ENCODE peak calls at places on chromosomes 7 and 10, in seven cellular contexts. L, A, N, V, F, C and E are unnamed samples.

GRCh38 chr7:1422512-1423265 is 36.6 kb downstream of the MICALL2 start:
- DNase-seq in F (no peak), N (no peak), C (no peak), V (no peak), L (no peak), A (no peak), E (no peak)

GRCh38 chr7:132576723-132577089 is 436 bp upstream of the PLXNA4 start:
- DNase-seq in L (no peak), A (no peak), V (no peak), F (no peak), N (no peak), C (no peak), E (no peak)

GRCh38 chr7:1950623-1951523 is 280.8 kb downstream of the ELFN1 start:
- DNase-seq in L (no peak), A (no peak), C (no peak), F (no peak), N (no peak), V (no peak), E (no peak)

GRCh38 chr7:128790297-128791037 is 1.3 kb upstream of the CCDC136 start:
- DNase-seq in C (no peak), V (no peak), A (peak), L (peak), F (no peak), N (no peak), E (no peak)

GRCh38 chr7:15612205-15612604 is 50.4 kb upstream of the AGMO start:
- DNase-seq in V (no peak), C (no peak), A (no peak), F (no peak), L (no peak), N (no peak), E (no peak)

GRCh38 chr10:103442031-103442461 is 10.1 kb downstream of the CALHM2 start:
- DNase-seq in A (no peak), F (no peak), V (no peak), C (no peak), L (no peak), N (no peak), E (no peak)

GRCh38 chr10:110087682-110088081 is 79.9 kb downstream of the ADD3 start:
- DNase-seq in V (no peak), N (no peak), F (no peak), C (no peak), A (no peak), L (no peak), E (no peak)

GRCh38 chr10:35043796-35044344 is 46.3 kb downstream of the CUL2 start:
- DNase-seq in V (no peak), F (no peak), C (no peak), A (no peak), N (no peak), L (no peak), E (no peak)

GRCh38 chr7:143222782-143223181 is 945 bp downstream of the TAS2R40 start:
- DNase-seq in F (no peak), V (no peak), L (no peak), N (no peak), A (no peak), C (no peak), E (no peak)

GRCh38 chr10:1121311-1121970 is 65.3 kb downstream of the WDR37 start:
- DNase-seq in C (no peak), F (no peak), V (no peak), A (peak), N (no peak), L (no peak), E (no peak)

GRCh38 chr7:94350729-94351128 is 44.0 kb upstream of the COL1A2 start:
- DNase-seq in N (no peak), C (no peak), F (no peak), V (no peak), A (peak), L (no peak), E (no peak)

GRCh38 chr10:110568055-110568735 is 700 bp downstream of the SMC3 start:
- DNase-seq in N (no peak), V (no peak), F (no peak), L (peak), C (peak), A (peak), E (no peak)

GRCh38 chr7:28207486-28208158 is 27.0 kb upstream of the JAZF1 start:
- DNase-seq in L (no peak), F (peak), A (no peak), N (no peak), V (no peak), C (no peak), E (no peak)

GRCh38 chr7:8115547-8116402 is 146.2 kb downstream of the ICA1 start:
- DNase-seq in A (no peak), V (no peak), L (no peak), F (peak), N (no peak), C (no peak), E (no peak)

GRCh38 chr7:16936626-16937422 is 55.0 kb upstream of the AGR3 start:
- DNase-seq in V (no peak), L (no peak), F (no peak), C (no peak), A (no peak), N (no peak), E (no peak)

GRCh38 chr10:75995720-75996119 is 564.3 kb downstream of the LRMDA start:
- DNase-seq in V (no peak), N (no peak), L (no peak), F (no peak), A (no peak), C (no peak), E (no peak)

GRCh38 chr7:152706465-152706864 is 30.5 kb upstream of the XRCC2 start:
- DNase-seq in A (no peak), V (no peak), L (no peak), C (no peak), N (no peak), F (peak), E (no peak)

GRCh38 chr10:95841711-95842498 is 65.9 kb upstream of the CC2D2B start:
- DNase-seq in N (peak), V (peak), F (no peak), L (no peak), C (peak), A (peak), E (no peak)

GRCh38 chr7:92557249-92557648 is 28.7 kb downstream of the RBM48 start:
- DNase-seq in F (no peak), L (no peak), C (no peak), N (no peak), A (no peak), V (no peak), E (no peak)

GRCh38 chr10:127990846-127991542 is 84.1 kb downstream of the PTPRE start:
- DNase-seq in V (peak), C (peak), F (no peak), A (no peak), N (peak), L (no peak), E (no peak)

GRCh38 chr10:132537713-132538020 is at the start of gene INPP5A:
- DNase-seq in V (no peak), C (no peak), F (no peak), A (no peak), L (no peak), N (no peak), E (no peak)

GRCh38 chr10:53269482-53269881 is 496.9 kb upstream of the MBL2 start:
- DNase-seq in F (no peak), V (no peak), A (no peak), C (no peak), L (no peak), N (no peak), E (no peak)

GRCh38 chr7:141262101-141262819 is 188.4 kb downstream of the TMEM178B start:
- DNase-seq in A (no peak), L (no peak), N (no peak), V (no peak), C (no peak), F (no peak), E (no peak)

GRCh38 chr10:16297652-16298051 is 139.2 kb upstream of the PTER start:
- DNase-seq in V (no peak), L (no peak), C (no peak), A (no peak), F (no peak), N (no peak), E (no peak)

DNA sequence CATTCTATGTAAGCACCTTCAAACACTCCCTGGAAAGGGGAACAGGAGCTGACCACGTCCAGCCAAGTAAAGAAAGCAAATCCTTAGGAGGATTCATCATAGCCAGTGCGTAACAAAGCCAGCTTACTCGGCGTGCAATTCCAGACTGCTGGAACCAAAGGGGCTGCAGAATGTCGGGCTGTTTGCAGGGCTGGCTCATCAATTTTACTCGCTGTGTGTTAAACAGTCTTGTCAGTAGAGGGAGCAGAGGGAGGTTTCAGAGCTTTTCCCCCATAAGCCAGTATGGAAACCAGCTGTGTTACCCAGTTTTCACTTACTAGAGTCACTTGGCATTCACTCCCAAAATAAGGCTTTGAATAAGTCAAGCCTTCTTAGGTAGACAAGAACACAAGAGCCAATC is 127.1 kb downstream of the KMT2E start:
- DNase-seq in L (no peak), F (no peak), N (no peak), V (peak), A (peak), C (peak), E (no peak)
- TF ChIP-seq CTCF in L (no peak), F (peak), N (peak), V (peak), A (peak), C (peak), E (peak)

DNA sequence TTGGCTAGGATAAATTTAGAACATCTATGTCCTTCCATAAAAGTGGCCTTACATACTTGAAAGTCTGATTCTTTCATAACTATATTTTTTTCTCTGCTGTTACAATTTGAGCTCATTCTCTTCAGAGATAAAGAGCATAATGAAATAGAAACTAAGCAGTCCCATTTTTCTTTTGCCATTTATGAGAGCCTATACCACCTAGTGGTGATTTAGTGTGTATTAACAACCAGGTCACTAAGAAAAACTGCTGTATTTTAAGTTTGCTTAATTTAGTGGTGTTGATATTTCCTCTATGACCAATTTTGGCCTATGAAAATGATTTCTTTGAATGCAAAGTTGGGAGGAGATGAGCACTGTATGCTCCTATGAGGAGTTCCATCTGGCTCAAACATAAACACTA is 88.7 kb upstream of the ZWINT start:
- DNase-seq in V (no peak), N (no peak), F (no peak), L (no peak), C (no peak), A (no peak), E (no peak)
- TF ChIP-seq CTCF in V (no peak), N (peak), F (peak), L (no peak), C (no peak), A (no peak), E (peak)

GRCh38 chr7:99238558-99239341 is 30.8 kb upstream of the KPNA7 start:
- DNase-seq in C (no peak), F (no peak), N (no peak), V (no peak), L (no peak), A (no peak), E (no peak)
- TF ChIP-seq CTCF in C (no peak), F (no peak), N (no peak), V (no peak), L (no peak), A (no peak), E (no peak)

DNA sequence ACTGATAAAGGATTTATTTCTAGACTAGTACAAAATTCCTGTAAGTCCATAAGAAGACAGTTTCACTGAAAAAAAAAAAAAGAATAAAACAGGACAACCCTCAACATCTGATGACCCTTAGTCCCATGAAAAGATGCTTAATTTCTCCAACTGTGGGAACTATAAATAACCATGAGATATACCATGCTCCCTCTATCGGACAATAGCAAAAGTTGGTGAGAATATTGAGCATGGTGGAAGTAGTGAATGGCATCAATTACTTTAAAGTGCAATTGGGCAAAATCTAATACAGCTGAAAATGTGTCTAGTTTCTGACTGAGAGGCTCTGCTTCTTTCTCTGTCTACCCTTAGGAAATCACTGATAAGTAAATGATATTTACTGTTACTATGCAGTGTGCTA is 348.8 kb downstream of the SUGCT start:
- DNase-seq in C (no peak), F (no peak), V (no peak), A (no peak), L (no peak), N (no peak), E (no peak)
- TF ChIP-seq CTCF in C (no peak), F (no peak), V (peak), A (no peak), L (no peak), N (no peak), E (no peak)

DNA sequence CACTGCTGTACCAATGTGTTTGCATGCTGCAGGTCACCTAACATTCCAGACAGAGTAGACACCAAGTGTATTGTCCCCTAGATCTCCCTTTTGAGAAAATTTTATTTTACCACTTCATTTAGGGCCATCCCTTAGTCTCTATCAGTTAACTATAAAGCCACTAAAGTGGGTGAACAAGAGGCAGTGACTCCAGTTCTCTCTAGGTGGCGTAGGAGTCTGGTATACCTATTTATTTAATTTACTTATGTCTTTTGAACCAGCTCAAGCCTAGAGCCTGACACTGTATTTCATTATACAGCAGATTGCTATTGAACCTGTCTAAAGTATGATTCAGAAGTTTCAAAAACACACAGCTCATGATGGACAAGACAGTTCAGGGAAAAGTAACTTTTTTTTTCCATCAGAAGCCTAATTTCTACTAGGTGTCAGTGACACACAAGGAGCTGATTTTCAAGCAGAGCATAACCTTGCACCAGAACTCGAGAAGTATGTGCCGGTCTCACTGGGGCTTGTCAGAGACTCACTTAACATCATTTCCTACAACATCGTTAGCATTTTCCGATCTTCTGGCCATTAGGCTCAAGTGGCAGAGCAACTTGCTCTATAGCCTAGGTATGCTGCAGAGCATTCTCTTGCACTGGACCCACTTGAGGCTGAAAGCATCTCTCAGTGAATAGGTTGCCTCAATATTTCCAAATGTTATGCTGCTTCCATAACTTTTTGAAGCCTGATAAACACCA is 175.4 kb downstream of the CDC14C start:
- DNase-seq in N (no peak), V (no peak), F (no peak), L (no peak), C (peak), A (no peak), E (no peak)
- TF ChIP-seq CTCF in N (peak), V (no peak), F (peak), L (no peak), C (no peak), A (peak), E (peak)

GRCh38 chr7:99918959-99919813 is at the start of gene TRIM4:
- DNase-seq in A (peak), N (peak), L (peak), C (peak), F (peak), V (peak), E (peak)
- TF ChIP-seq CTCF in A (no peak), N (peak), L (no peak), C (peak), F (peak), V (peak), E (peak)

GRCh38 chr10:124179308-124180043 is 86.1 kb upstream of the CHST15 start:
- DNase-seq in C (no peak), F (no peak), L (peak), V (no peak), A (no peak), N (no peak), E (no peak)

GRCh38 chr10:124180947-124181549 is 87.7 kb upstream of the CHST15 start:
- DNase-seq in C (no peak), L (peak), A (no peak), V (no peak), N (peak), F (peak), E (no peak)

GRCh38 chr10:124181656-124182055 is 88.3 kb upstream of the CHST15 start:
- DNase-seq in L (peak), F (no peak), C (no peak), N (no peak), V (no peak), A (no peak), E (no peak)

GRCh38 chr10:124182088-124182541 is 88.7 kb upstream of the CHST15 start:
- DNase-seq in N (no peak), F (no peak), C (no peak), L (peak), A (no peak), V (no peak), E (no peak)

GRCh38 chr10:124180044-124180745 is 86.8 kb upstream of the CHST15 start:
- DNase-seq in V (no peak), C (no peak), L (peak), N (no peak), A (no peak), F (no peak), E (no peak)
- TF ChIP-seq CTCF in V (no peak), C (no peak), L (no peak), N (no peak), A (no peak), F (no peak), E (no peak)

GRCh38 chr10:86363833-86364511 is 2.6 kb downstream of the GRID1 start:
- DNase-seq in N (no peak), F (no peak), L (peak), V (no peak), C (no peak), A (no peak), E (no peak)

GRCh38 chr10:86362566-86363183 is 3.9 kb downstream of the GRID1 start:
- DNase-seq in N (no peak), L (peak), F (no peak), C (no peak), A (no peak), V (no peak), E (no peak)

GRCh38 chr10:86364551-86365345 is 1.8 kb downstream of the GRID1 start:
- DNase-seq in C (no peak), F (no peak), N (no peak), V (no peak), L (peak), A (peak), E (peak)

GRCh38 chr10:86362129-86362527 is 4.5 kb downstream of the GRID1 start:
- DNase-seq in L (peak), V (no peak), C (no peak), N (no peak), A (no peak), F (no peak), E (no peak)

GRCh38 chr10:86363184-86363832 is 3.3 kb downstream of the GRID1 start:
- DNase-seq in F (no peak), A (peak), C (peak), N (no peak), V (no peak), L (peak), E (peak)
- TF ChIP-seq CTCF in F (peak), A (peak), C (peak), N (peak), V (no peak), L (no peak), E (peak)

GRCh38 chr10:2619472-2619871 is 447.9 kb upstream of the PFKP start:
- DNase-seq in V (no peak), L (no peak), A (peak), F (no peak), N (no peak), C (peak), E (no peak)
- TF ChIP-seq CTCF in V (no peak), L (no peak), A (peak), F (peak), N (peak), C (peak), E (peak)